ENCODE peak calls at places on chromosomes 5 and 9, in nine cellular contexts. R is SW480; K is cardiac septum; X is AG08395; A is left ventricle myocardium superior; I is osteocyte; M is suprapubic skin; S is activated CD8-positive, alpha-beta memory T cell treated with anti-CD3 and anti-CD28 coated beads, Interleukin-2, amount 50 U/mL, for 48 hours; J is sciatic nerve. Z is an unnamed sample.

GRCh38 chr5:142078251-142078650 is 30.3 kb upstream of the NDFIP1 start:
- DNase-seq in R (no peak), K (no peak), X (no peak), A (no peak), I (no peak), M (no peak), S (peak; percentile 41), J (no peak), Z (no peak)

GRCh38 chr9:89786650-89787049 is 181.8 kb downstream of the GADD45G start:
- DNase-seq in R (no peak), K (peak; percentile 35), X (no peak), A (no peak), I (no peak), M (no peak), S (no peak), J (peak; percentile 30), Z (no peak)

GRCh38 chr9:137114613-137115393 is at the start of gene DPP7:
- DNase-seq in R (peak; percentile 52), K (peak; percentile 89), X (peak; percentile 88), A (peak; percentile 89), I (no peak), M (no peak), S (peak; percentile 87), J (peak; percentile 86), Z (peak; percentile 94)

GRCh38 chr5:79236364-79236969 is 536 bp downstream of the JMY start:
- DNase-seq in R (peak; percentile 58), K (no peak), X (peak; percentile 19), A (no peak), I (peak; percentile 85), M (peak; percentile 73), S (no peak), J (no peak), Z (no peak)

GRCh38 chr9:109143881-109144562 is 23.0 kb downstream of the FRRS1L start:
- DNase-seq in R (peak; percentile 75), K (no peak), X (peak; percentile 40), A (no peak), I (no peak), M (no peak), S (no peak), J (no peak), Z (no peak)

GRCh38 chr5:57989378-57989777 is 470.5 kb downstream of the PLK2 start:
- DNase-seq in R (no peak), K (no peak), X (no peak), A (no peak), I (no peak), M (no peak), S (no peak), J (no peak), Z (no peak)

GRCh38 chr9:87707805-87708500 is 18.0 kb upstream of the CTSL start:
- DNase-seq in R (no peak), K (no peak), X (no peak), A (no peak), I (no peak), M (no peak), S (no peak), J (no peak), Z (peak; percentile 30)

GRCh38 chr5:19285286-19285685 is 702.7 kb downstream of the CDH18 start:
- DNase-seq in R (no peak), K (no peak), X (no peak), A (no peak), I (no peak), M (no peak), S (no peak), J (no peak), Z (no peak)

GRCh38 chr5:105460721-105461120 is 1898.1 kb upstream of the NUDT12 start:
- DNase-seq in R (no peak), K (no peak), X (no peak), A (no peak), I (no peak), M (no peak), S (no peak), J (no peak), Z (no peak)

GRCh38 chr5:140800816-140801493 is at the start of gene PCDHA3:
- DNase-seq in R (no peak), K (no peak), X (no peak), A (no peak), I (no peak), M (no peak), S (no peak), J (no peak), Z (no peak)

GRCh38 chr9:109471994-109472393 is 26.1 kb downstream of the PTPN3 start:
- DNase-seq in R (no peak), K (no peak), X (no peak), A (no peak), I (no peak), M (no peak), S (no peak), J (no peak), Z (no peak)

GRCh38 chr5:125484272-125485002 is 738.0 kb upstream of the ZNF608 start:
- DNase-seq in R (peak; percentile 65), K (peak; percentile 75), X (peak; percentile 59), A (peak; percentile 78), I (peak; percentile 86), M (no peak), S (no peak), J (peak; percentile 64), Z (no peak)

GRCh38 chr9:126984969-126985368 is 70.4 kb downstream of the RALGPS1 start:
- DNase-seq in R (peak; percentile 70), K (no peak), X (peak; percentile 7), A (no peak), I (no peak), M (no peak), S (no peak), J (no peak), Z (no peak)

GRCh38 chr5:89929173-89929572 is 480.4 kb downstream of the CETN3 start:
- DNase-seq in R (no peak), K (no peak), X (no peak), A (no peak), I (no peak), M (no peak), S (no peak), J (no peak), Z (no peak)

GRCh38 chr9:114226289-114227055 is 71.1 kb downstream of the COL27A1 start:
- DNase-seq in R (no peak), K (no peak), X (no peak), A (no peak), I (no peak), M (no peak), S (no peak), J (no peak), Z (no peak)

GRCh38 chr5:1762121-1762877 is 37.3 kb downstream of the MRPL36 start:
- DNase-seq in R (no peak), K (peak; percentile 66), X (no peak), A (no peak), I (peak; percentile 72), M (peak; percentile 40), S (peak; percentile 42), J (peak; percentile 33), Z (peak; percentile 71)

GRCh38 chr9:94213513-94214124 is 45.5 kb upstream of the ZNF169 start:
- DNase-seq in R (peak; percentile 76), K (peak; percentile 85), X (peak; percentile 88), A (peak; percentile 55), I (no peak), M (peak; percentile 85), S (peak; percentile 81), J (peak; percentile 82), Z (no peak)

GRCh38 chr5:133806847-133807246 is 161.6 kb downstream of the C5orf15 start:
- DNase-seq in R (no peak), K (no peak), X (no peak), A (no peak), I (no peak), M (no peak), S (no peak), J (no peak), Z (no peak)

GRCh38 chr9:113219972-113220371 is 1.1 kb downstream of the FKBP15 start:
- DNase-seq in R (peak; percentile 5), K (no peak), X (peak; percentile 50), A (no peak), I (no peak), M (no peak), S (no peak), J (no peak), Z (no peak)

GRCh38 chr9:87586731-87587355 is 89.2 kb downstream of the DAPK1 start:
- DNase-seq in R (no peak), K (no peak), X (no peak), A (no peak), I (no peak), M (no peak), S (no peak), J (no peak), Z (no peak)

GRCh38 chr9:18448101-18448500 is 25.9 kb upstream of the ADAMTSL1 start:
- DNase-seq in R (no peak), K (no peak), X (no peak), A (no peak), I (no peak), M (no peak), S (no peak), J (no peak), Z (no peak)

GRCh38 chr5:95863383-95863757 is 40.8 kb upstream of the GLRX start:
- DNase-seq in R (no peak), K (no peak), X (peak; percentile 45), A (no peak), I (peak; percentile 13), M (no peak), S (no peak), J (peak; percentile 65), Z (no peak)